ENCODE peak calls at places on chromosomes 4 and X, in six cellular contexts. A is Right ventricle myocardium superior; D is CD8-positive, alpha-beta T cell; E is T-helper 17 cell; M is activated naive CD8-positive, alpha-beta T cell treated with anti-CD3 and anti-CD28 coated beads, Interleukin-2, amount 50 U/mL, for 24 hours; X is left lung. S is an unnamed sample.

GRCh38 chr4:95051689-95052026 is 293.9 kb downstream of the BMPR1B start:
- ATAC-seq in E (no peak), M (no peak), X (no peak), A (no peak), D (no peak), S (no peak)

GRCh38 chrX:15601932-15602331 is 1.2 kb upstream of the ACE2 start:
- ATAC-seq in D (no peak), E (no peak), X (peak; percentile 80), M (no peak), A (no peak), S (no peak)

GRCh38 chrX:40283981-40284380 is 186.2 kb upstream of the BCOR start:
- ATAC-seq in D (no peak), X (no peak), E (no peak), A (no peak), M (no peak), S (no peak)

GRCh38 chr4:124936427-124936826 is 223.9 kb upstream of the ANKRD50 start:
- ATAC-seq in D (no peak), E (no peak), X (peak; percentile 78), M (no peak), A (peak; percentile 97), S (peak; percentile 34)

GRCh38 chrX:82734140-82734539 is 774.0 kb upstream of the POU3F4 start:
- ATAC-seq in D (no peak), A (no peak), X (no peak), M (no peak), E (no peak), S (no peak)

GRCh38 chr4:128573781-128574508 is 235.6 kb upstream of the JADE1 start:
- ATAC-seq in D (no peak), A (peak; percentile 28), X (peak; percentile 81), E (no peak), M (no peak), S (no peak)

GRCh38 chr4:10032625-10033024 is 11.3 kb upstream of the SLC2A9 start:
- ATAC-seq in M (no peak), A (peak; percentile 35), D (no peak), E (no peak), X (peak; percentile 66), S (no peak)

GRCh38 chrX:39020051-39020669 is 218.9 kb downstream of the MID1IP1 start:
- ATAC-seq in E (no peak), M (no peak), X (no peak), D (no peak), A (no peak), S (no peak)

GRCh38 chrX:47047989-47048388 is 30.3 kb upstream of the RGN start:
- ATAC-seq in X (no peak), E (no peak), A (no peak), D (no peak), M (no peak), S (no peak)

GRCh38 chrX:22314211-22314610 is 41.5 kb downstream of the CBLL2 start:
- ATAC-seq in D (no peak), X (no peak), A (no peak), E (no peak), M (no peak), S (no peak)

GRCh38 chr4:69818060-69818639 is 41.8 kb downstream of the SULT1E1 start:
- ATAC-seq in A (no peak), D (no peak), M (no peak), X (no peak), E (no peak), S (peak; percentile 57)

GRCh38 chr4:180698550-180698949 is 1544.7 kb upstream of the TENM3 start:
- ATAC-seq in E (no peak), D (no peak), A (no peak), X (no peak), M (no peak), S (no peak)

S was measured in stimulated activated memory B cell treated with anti-CD40 and anti-IgM and Interleukin-4, amounts not matched to agents 10 μg/mL and 1 μg/mL and 100 μg/mL, for 72 hours.